ENCODE peak calls at places on chromosome 17, in four cellular contexts. L, M, I and S are unnamed samples. For H3K27me3 and H3K36me3, the result is how much of the 10 kb centered on the place peaks cover.

GRCh38 chr17:78616946-78617345 is 39.8 kb upstream of the DNAH17 start:
- DNase-seq in L (no peak), M (no peak), I (no peak), S (no peak)

GRCh38 chr17:75406222-75406615 is 741 bp upstream of the GRB2 start:
- DNase-seq in L (no peak), M (no peak), I (no peak), S (no peak)

GRCh38 chr17:60767744-60768308 is 90.2 kb downstream of the BCAS3 start:
- DNase-seq in L (no peak), M (no peak), I (no peak), S (no peak)

GRCh38 chr17:11389583-11389982 is 148.6 kb downstream of the SHISA6 start:
- DNase-seq in L (no peak), M (no peak), I (no peak), S (no peak)

GRCh38 chr17:60563743-60564142 is 36.2 kb upstream of the PPM1D start:
- DNase-seq in L (no peak), M (no peak), I (no peak), S (no peak)

GRCh38 chr17:32833076-32833475 is 43.8 kb downstream of the MYO1D start:
- DNase-seq in L (no peak), M (no peak), I (no peak), S (no peak)

GRCh38 chr17:74453665-74454196 is 12.7 kb upstream of the CD300A start:
- DNase-seq in L (peak), M (no peak), I (no peak), S (no peak)

GRCh38 chr17:47982645-47983440 is 11.9 kb downstream of the CDK5RAP3 start:
- DNase-seq in L (no peak), M (no peak), I (no peak), S (no peak)

GRCh38 chr17:63419949-63420867 is 25.9 kb downstream of the CYB561 start:
- DNase-seq in L (no peak), M (no peak), I (no peak), S (no peak)

GRCh38 chr17:1274243-1274608 is 4.0 kb downstream of the BHLHA9 start:
- DNase-seq in L (no peak), M (no peak), I (no peak), S (no peak)

GRCh38 chr17:7445011-7445927 is at the start of gene CHRNB1:
- DNase-seq in L (no peak), M (peak), I (no peak), S (peak)

GRCh38 chr17:4895676-4896331 is 3.5 kb upstream of the C17orf107 start:
- DNase-seq in L (no peak), M (no peak), I (no peak), S (peak)

GRCh38 chr17:76883744-76884525 is 15.7 kb downstream of the MGAT5B start:
- DNase-seq in L (no peak), M (no peak), I (no peak), S (no peak)

GRCh38 chr17:78725448-78726021 is 56.5 kb downstream of the CYTH1 start:
- DNase-seq in L (no peak), M (no peak), I (no peak), S (no peak)

GRCh38 chr17:55259684-55260111 is 5.1 kb upstream of the HLF start:
- DNase-seq in L (no peak), M (no peak), I (no peak), S (no peak)

GRCh38 chr17:68422821-68423220 is 34.5 kb downstream of the WIPI1 start:
- DNase-seq in L (no peak), M (no peak), I (no peak), S (no peak)

GRCh38 chr17:49901460-49902331 is 53.8 kb upstream of the TAC4 start:
- DNase-seq in L (no peak), M (no peak), I (no peak), S (no peak)

GRCh38 chr17:27519550-27519949 is 63.3 kb downstream of the KSR1 start:
- DNase-seq in L (no peak), M (no peak), I (no peak), S (no peak)

GRCh38 chr17:7070712-7071111 is 9.3 kb downstream of the CLEC10A start:
- DNase-seq in L (no peak), M (no peak), I (no peak), S (no peak)

GRCh38 chr17:28725166-28725659 is 820 bp downstream of the TLCD1 start:
- DNase-seq in L (no peak), M (peak), I (no peak), S (no peak)

GRCh38 chr17:63332286-63332685 is 113.8 kb downstream of the CYB561 start:
- DNase-seq in L (no peak), M (no peak), I (no peak), S (no peak)

GRCh38 chr17:31096106-31096436 is 1.3 kb downstream of the NF1 start:
- DNase-seq in L (no peak), M (no peak), I (no peak), S (no peak)

GRCh38 chr17:78729636-78730035 is 52.4 kb downstream of the CYTH1 start:
- DNase-seq in L (no peak), M (no peak), I (no peak), S (no peak)

GRCh38 chr17:59111539-59111938 is 4.9 kb upstream of the TRIM37 start:
- DNase-seq in L (no peak), M (no peak), I (no peak), S (no peak)

GRCh38 chr17:76398523-76399174 is 14.2 kb downstream of the SPHK1 start:
- DNase-seq in L (no peak), M (no peak), I (no peak), S (peak)

GRCh38 chr17:44904001-44904984 is 5.0 kb upstream of the EFTUD2 start:
- DNase-seq in L (no peak), M (no peak), I (no peak), S (no peak)

GRCh38 chr17:1709971-1710806 is at the start of gene TLCD2:
- DNase-seq in L (peak), M (peak), I (peak), S (peak)

GRCh38 chr17:2672026-2672425 is 39.5 kb downstream of the CLUH start:
- DNase-seq in L (no peak), M (no peak), I (no peak), S (no peak)

GRCh38 chr17:59149051-59149450 is 5.9 kb downstream of the SKA2 start:
- DNase-seq in L (no peak), M (peak), I (no peak), S (no peak)

GRCh38 chr17:14337596-14338079 is 36.8 kb downstream of the HS3ST3B1 start:
- DNase-seq in L (no peak), M (no peak), I (no peak), S (no peak)

GRCh38 chr17:28983286-28984240 is 22.3 kb downstream of the SEZ6 start:
- DNase-seq in L (no peak), M (peak), I (no peak), S (no peak)

GRCh38 chr17:79747508-79748295 is 17.0 kb downstream of the ENPP7 start:
- DNase-seq in L (no peak), M (no peak), I (no peak), S (no peak)

GRCh38 chr17:7077911-7078546 is 2.0 kb downstream of the CLEC10A start:
- DNase-seq in L (no peak), M (no peak), I (no peak), S (no peak)

GRCh38 chr17:80791758-80792284 is 199.8 kb upstream of the CHMP6 start:
- DNase-seq in L (peak), M (peak), I (no peak), S (peak)

GRCh38 chr17:32503251-32504165 is 16.7 kb downstream of the CDK5R1 start:
- DNase-seq in L (no peak), M (no peak), I (no peak), S (no peak)

GRCh38 chr17:29111816-29112499 is 68.2 kb downstream of the MYO18A start:
- DNase-seq in L (peak), M (peak), I (peak), S (peak)

GRCh38 chr17:58285422-58285810 is 4.7 kb upstream of the MPO start:
- DNase-seq in L (no peak), M (no peak), I (no peak), S (no peak)

GRCh38 chr17:81834831-81835267 is at the start of gene PPP1R27:
- DNase-seq in L (no peak), M (no peak), I (no peak), S (no peak)

DNA sequence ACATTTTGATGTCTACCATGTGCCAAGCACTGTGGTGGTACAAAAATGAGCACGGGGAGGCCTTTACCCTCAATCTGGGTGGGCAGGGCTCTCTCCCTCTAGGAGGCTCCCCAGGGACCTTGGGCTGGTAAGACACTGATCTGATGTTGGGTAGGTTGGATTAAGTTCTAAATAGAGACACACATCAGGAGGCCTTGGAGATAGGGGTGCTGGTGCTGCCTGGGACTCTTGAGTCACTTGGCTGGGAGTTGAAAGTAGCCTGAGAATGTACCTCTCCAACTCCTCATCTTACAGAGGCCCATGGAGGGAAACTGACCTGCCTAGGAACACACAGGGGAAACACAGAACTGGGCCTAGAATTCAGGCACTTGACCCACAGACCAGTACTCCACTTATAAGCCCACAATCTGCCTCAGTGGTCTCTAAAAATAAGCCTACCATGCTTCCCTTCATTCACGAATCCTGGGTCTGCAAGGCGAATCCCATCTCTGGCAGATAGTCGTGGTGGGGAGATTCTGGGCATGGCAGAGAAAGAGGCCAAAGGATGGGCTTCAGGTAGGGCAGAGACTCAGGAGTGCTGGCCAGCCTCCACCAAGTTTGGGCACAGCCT is 1.8 kb upstream of the NEUROD2 start:
- DNase-seq in L (no peak), M (no peak), I (no peak), S (no peak)
- H3K27me3 ChIP-seq in L (under half), M (half or more), I (under half), S (under half)

GRCh38 chr17:16148596-16148995 is 66.7 kb downstream of the NCOR1 start:
- DNase-seq in L (no peak), M (no peak), I (no peak), S (no peak)
- H3K36me3 ChIP-seq in L (half or more), M (under half), I (under half), S (under half)

DNA sequence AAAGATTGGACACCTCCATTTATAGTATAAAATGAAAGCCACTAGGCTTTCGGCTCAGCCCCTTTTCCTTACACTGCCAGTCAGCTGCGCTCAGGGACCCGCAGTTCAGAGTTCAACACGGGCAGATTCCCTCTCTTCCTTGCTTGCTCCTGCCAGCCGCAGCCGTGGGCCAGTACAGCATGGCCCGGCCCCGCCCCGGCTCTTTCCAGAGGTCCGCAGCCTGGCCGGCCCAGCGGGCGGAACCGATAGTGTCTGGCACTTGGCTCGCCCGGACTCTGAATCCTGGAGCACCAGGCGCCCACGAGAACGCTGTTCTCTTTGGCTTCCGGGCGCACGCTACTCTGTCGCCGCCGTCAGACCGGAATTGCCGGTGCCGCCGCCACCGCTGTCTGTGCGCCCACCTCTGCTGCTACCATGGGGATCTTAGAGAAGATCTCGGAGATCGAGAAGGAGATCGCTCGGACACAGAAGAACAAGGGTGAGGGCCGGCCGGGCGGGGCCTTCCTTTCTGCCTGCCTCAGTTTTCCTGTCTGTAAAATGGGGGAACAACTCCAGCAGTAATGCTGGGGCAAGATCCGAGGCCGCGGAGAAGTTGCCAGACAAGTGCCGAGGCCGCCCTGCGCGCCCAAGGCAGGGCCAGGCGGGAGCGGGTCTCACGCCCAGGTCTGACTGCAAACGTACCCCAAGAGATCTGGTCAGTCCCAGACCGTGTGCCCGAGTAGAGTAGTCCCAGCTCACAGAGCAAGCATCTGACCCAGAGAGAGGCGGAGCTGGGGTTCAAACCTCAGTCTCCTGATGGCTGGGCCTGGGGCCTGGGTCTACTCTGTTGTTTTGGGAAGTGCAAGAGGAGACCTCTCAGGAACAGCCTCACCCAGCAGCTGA is at the start of gene DRG2:
- DNase-seq in L (peak), M (peak), I (peak), S (peak)
- TF ChIP-seq POLR2A in L (peak), M (peak), I (no peak), S (peak)

GRCh38 chr17:69908599-69909368 is 166.2 kb upstream of the KCNJ16 start:
- DNase-seq in L (no peak), M (no peak), I (no peak), S (no peak)
- H3K27me3 ChIP-seq in L (under half), M (under half), I (under half), S (under half)

GRCh38 chr17:51275381-51275780 is 15.0 kb downstream of the UTP18 start:
- DNase-seq in L (no peak), M (peak), I (no peak), S (no peak)

GRCh38 chr17:51279183-51279582 is 18.8 kb downstream of the UTP18 start:
- DNase-seq in L (no peak), M (no peak), I (no peak), S (no peak)
- H3K36me3 ChIP-seq in L (half or more), M (under half), I (under half), S (under half)